ENCODE peak calls at places on chromosomes 7 and 10, in six cellular contexts. R is HepG2, M is SK-N-SH, C is K562, B is H1, F is GM12878. I is an unnamed sample.

GRCh38 chr10:27838291-27838690 is 92.7 kb upstream of the MKX start:
- DNase-seq in M (no peak), C (no peak), B (no peak), F (no peak), R (no peak), I (no peak)

GRCh38 chr10:75099952-75100763 is 11.3 kb upstream of the SAMD8 start:
- DNase-seq in B (peak; percentile 99), M (peak; percentile 93), F (no peak), R (peak; percentile 50), C (peak; percentile 93), I (peak; percentile 42)

GRCh38 chr10:119903946-119904666 is 11.6 kb downstream of the SEC23IP start:
- DNase-seq in C (no peak), F (no peak), B (no peak), M (no peak), R (no peak), I (no peak)

GRCh38 chr7:39664057-39664456 is 40.7 kb downstream of the RALA start:
- DNase-seq in M (no peak), F (no peak), R (no peak), B (no peak), C (no peak), I (no peak)

GRCh38 chr7:70177166-70177565 is 578.9 kb downstream of the AUTS2 start:
- DNase-seq in M (no peak), F (no peak), C (no peak), R (no peak), B (no peak), I (no peak)

GRCh38 chr7:116511552-116512523 is 12.3 kb downstream of the CAV2 start:
- DNase-seq in B (no peak), M (no peak), R (peak; percentile 10), C (no peak), F (peak; percentile 72), I (no peak)

GRCh38 chr10:128725531-128725930 is 599.3 kb upstream of the MKI67 start:
- DNase-seq in C (no peak), B (no peak), M (no peak), R (no peak), F (no peak), I (no peak)

GRCh38 chr10:35908451-35908850 is 266.4 kb upstream of the FZD8 start:
- DNase-seq in R (no peak), B (no peak), F (no peak), M (no peak), C (no peak), I (no peak)

GRCh38 chr7:20331231-20331880 is 656 bp downstream of the ITGB8 start:
- DNase-seq in F (no peak), R (no peak), C (no peak), B (no peak), M (peak; percentile 76), I (peak; percentile 19)

GRCh38 chr7:156064921-156065386 is 252.7 kb upstream of the SHH start:
- DNase-seq in F (no peak), M (no peak), R (peak; percentile 15), B (no peak), C (no peak), I (no peak)

GRCh38 chr10:16699435-16699834 is 117.8 kb downstream of the RSU1 start:
- DNase-seq in B (no peak), R (no peak), F (no peak), M (peak; percentile 14), C (no peak), I (no peak)

GRCh38 chr10:53357587-53357986 is 585.0 kb upstream of the MBL2 start:
- DNase-seq in C (no peak), F (no peak), R (no peak), M (no peak), B (no peak), I (no peak)

GRCh38 chr7:94324380-94325120 is 70.1 kb upstream of the COL1A2 start:
- DNase-seq in B (no peak), F (no peak), C (no peak), R (no peak), M (peak; percentile 26), I (no peak)

GRCh38 chr10:126950401-126951105 is 45.3 kb downstream of the DOCK1 start:
- DNase-seq in R (no peak), C (no peak), M (no peak), F (no peak), B (no peak), I (no peak)

GRCh38 chr7:25625316-25625715 is 397.0 kb upstream of the NPVF start:
- DNase-seq in C (no peak), B (no peak), M (no peak), F (no peak), R (no peak), I (no peak)

GRCh38 chr10:70347321-70347720 is 35.1 kb downstream of the LRRC20 start:
- DNase-seq in C (no peak), M (no peak), F (no peak), R (no peak), B (no peak), I (no peak)

GRCh38 chr7:50504646-50505546 is 54.7 kb upstream of the FIGNL1 start:
- DNase-seq in B (no peak), C (no peak), R (no peak), M (peak; percentile 33), F (no peak), I (no peak)

DNA sequence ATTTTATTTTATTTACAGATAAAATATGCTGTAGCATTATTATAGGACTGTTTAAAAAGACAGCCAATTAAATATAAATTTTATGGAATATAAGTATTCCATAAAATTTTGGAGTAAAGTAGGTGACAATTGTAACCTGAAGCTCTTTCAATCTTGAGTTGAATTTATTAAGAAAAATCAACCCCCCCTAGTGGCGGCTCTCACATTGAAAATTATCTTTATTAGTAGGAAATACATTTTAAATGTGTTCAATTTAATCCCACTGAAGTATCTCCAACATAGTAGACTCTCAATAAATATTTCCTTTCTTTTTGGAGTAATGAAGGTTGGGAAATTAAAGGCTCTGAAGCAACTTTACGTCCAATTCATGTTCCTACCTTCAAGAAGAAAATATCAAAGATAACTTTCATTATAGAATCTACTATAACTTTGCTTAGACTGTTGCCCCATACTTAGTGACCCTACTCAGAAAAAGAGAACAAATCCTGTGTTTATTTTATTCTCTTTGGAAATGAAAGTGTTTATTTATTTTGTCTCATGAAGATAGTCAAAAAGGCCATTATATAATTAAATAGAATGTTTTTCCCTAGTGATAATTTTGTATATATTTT is 3.1 kb downstream of the AHR start:
- DNase-seq in F (no peak), M (no peak), C (peak; percentile 13), R (no peak), B (no peak), I (peak; percentile 27)
- TF ChIP-seq GABPA in F (no peak), M (no peak), C (no peak), R (no peak), B (no peak), I (no peak)

GRCh38 chr7:1693419-1693990 is 23.4 kb downstream of the ELFN1 start:
- DNase-seq in R (no peak), B (peak; percentile 53), F (no peak), M (peak; percentile 34), C (no peak), I (no peak)
- TF ChIP-seq GABPA in R (no peak), B (no peak), F (no peak), M (no peak), C (no peak), I (no peak)

GRCh38 chr10:122282253-122282671 is 11.2 kb downstream of the BTBD16 start:
- DNase-seq in F (no peak), R (no peak), B (no peak), C (no peak), M (no peak), I (no peak)
- TF ChIP-seq GABPA in F (no peak), R (no peak), B (no peak), C (no peak), M (no peak), I (no peak)

DNA sequence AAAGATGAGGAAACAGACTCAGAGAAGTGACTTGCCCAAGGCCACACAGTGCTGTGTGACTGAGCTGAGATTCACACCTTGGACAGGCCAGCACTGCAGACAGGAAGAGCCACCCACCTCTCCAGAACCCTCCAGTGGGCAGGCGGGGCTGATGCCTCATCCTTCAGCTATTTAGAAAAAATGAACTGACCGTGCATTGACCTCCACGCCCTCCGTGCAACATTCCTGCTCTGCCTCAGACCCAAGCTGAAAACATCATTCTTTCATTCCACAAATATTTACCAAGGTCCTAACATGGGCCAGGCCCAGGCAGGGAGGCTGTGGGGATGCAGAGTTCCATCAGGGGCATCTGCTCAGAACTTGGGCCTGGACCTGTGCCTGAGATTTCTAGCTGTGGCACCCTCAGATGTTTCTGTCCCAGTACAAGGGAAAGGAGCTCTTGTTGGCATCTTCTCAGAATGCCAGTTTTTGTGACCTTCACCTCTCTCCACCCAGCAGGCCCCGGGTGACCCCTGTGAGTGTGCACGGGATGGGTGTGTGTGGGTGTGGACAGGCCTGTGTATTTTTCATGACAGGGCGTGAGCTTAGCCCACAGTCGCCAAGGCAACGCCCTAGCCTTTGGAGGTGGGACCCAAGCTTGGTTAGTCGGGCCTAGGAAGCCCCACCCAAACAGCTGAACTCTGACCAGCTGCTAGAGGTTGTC is 6.5 kb downstream of the VSIR start:
- DNase-seq in C (peak; percentile 76), B (no peak), F (no peak), M (no peak), R (peak; percentile 92), I (peak; percentile 18)
- TF ChIP-seq GABPA in C (no peak), B (no peak), F (no peak), M (no peak), R (no peak), I (no peak)

GRCh38 chr7:78149787-78150186 is 351.2 kb downstream of the PHTF2 start:
- DNase-seq in M (no peak), B (no peak), F (no peak), R (no peak), C (no peak), I (no peak)
- TF ChIP-seq GABPA in M (no peak), B (no peak), F (no peak), R (no peak), C (no peak), I (no peak)

GRCh38 chr10:13839030-13839429 is 252.3 kb downstream of the PRPF18 start:
- DNase-seq in F (no peak), B (no peak), R (no peak), C (no peak), M (no peak), I (no peak)

GRCh38 chr10:13830385-13830784 is 243.6 kb downstream of the PRPF18 start:
- DNase-seq in B (no peak), F (no peak), C (no peak), M (no peak), R (no peak), I (no peak)

GRCh38 chr10:13831711-13832110 is 244.9 kb downstream of the PRPF18 start:
- DNase-seq in B (no peak), R (no peak), M (no peak), F (peak; percentile 43), C (no peak), I (peak; percentile 11)

GRCh38 chr10:13837966-13838365 is 251.2 kb downstream of the PRPF18 start:
- DNase-seq in B (no peak), R (no peak), F (no peak), C (no peak), M (no peak), I (no peak)

GRCh38 chr10:13834581-13835286 is 248.0 kb downstream of the PRPF18 start:
- DNase-seq in M (peak; percentile 65), F (no peak), B (no peak), R (no peak), C (no peak), I (no peak)
- TF ChIP-seq GABPA in M (no peak), F (no peak), B (no peak), R (no peak), C (no peak), I (no peak)